ENCODE peak calls at places on chromosomes 4 and X, in eight cellular contexts. Z is A549, M is upper lobe of left lung, W is stomach, U is GM12878, G is tibial nerve, J is SK-N-SH, C is H1. Y is an unnamed sample.

GRCh38 chr4:8886625-8887406 is 15.2 kb upstream of the HMX1 start:
- DNase-seq in Z (no peak), M (no peak), W (no peak), U (no peak), G (no peak), J (no peak), C (no peak), Y (no peak)

GRCh38 chrX:15956684-15957083 is 102.1 kb upstream of the AP1S2 start:
- DNase-seq in Z (no peak), M (no peak), W (no peak), U (no peak), G (no peak), J (no peak), C (no peak), Y (no peak)

GRCh38 chr4:1569461-1570151 is 114.5 kb downstream of the FAM53A start:
- DNase-seq in Z (no peak), M (no peak), W (no peak), U (no peak), G (no peak), J (no peak), C (no peak), Y (no peak)

GRCh38 chr4:85672116-85672515 is 197.2 kb downstream of the ARHGAP24 start:
- DNase-seq in Z (no peak), M (no peak), W (no peak), U (no peak), G (no peak), J (no peak), C (no peak), Y (no peak)

GRCh38 chr4:1048781-1049590 is 37.6 kb downstream of the FGFRL1 start:
- DNase-seq in Z (no peak), M (no peak), W (no peak), U (no peak), G (no peak), J (peak; percentile 24), C (peak; percentile 40), Y (no peak)

GRCh38 chr4:94636004-94636403 is 121.8 kb upstream of the BMPR1B start:
- DNase-seq in Z (no peak), M (no peak), W (no peak), U (no peak), G (no peak), J (no peak), C (no peak), Y (no peak)

GRCh38 chr4:54539500-54540029 is 118.2 kb upstream of the KIT start:
- DNase-seq in Z (peak; percentile 6), M (peak; percentile 42), W (peak; percentile 74), U (no peak), G (no peak), J (peak; percentile 87), C (peak; percentile 78), Y (peak; percentile 54)

GRCh38 chrX:72230290-72230689 is 8.5 kb downstream of the ERCC6L start:
- DNase-seq in Z (no peak), M (no peak), W (no peak), U (no peak), G (no peak), J (no peak), C (no peak), Y (no peak)

GRCh38 chr4:126851391-126851790 is 781.4 kb upstream of the INTU start:
- DNase-seq in Z (no peak), M (no peak), W (no peak), U (no peak), G (no peak), J (no peak), C (no peak), Y (no peak)

GRCh38 chrX:102067966-102068723 is 57.3 kb upstream of the TCEAL2 start:
- DNase-seq in Z (peak; percentile 4), M (no peak), W (no peak), U (peak; percentile 1), G (peak; percentile 36), J (peak; percentile 10), C (no peak), Y (no peak)

DNA sequence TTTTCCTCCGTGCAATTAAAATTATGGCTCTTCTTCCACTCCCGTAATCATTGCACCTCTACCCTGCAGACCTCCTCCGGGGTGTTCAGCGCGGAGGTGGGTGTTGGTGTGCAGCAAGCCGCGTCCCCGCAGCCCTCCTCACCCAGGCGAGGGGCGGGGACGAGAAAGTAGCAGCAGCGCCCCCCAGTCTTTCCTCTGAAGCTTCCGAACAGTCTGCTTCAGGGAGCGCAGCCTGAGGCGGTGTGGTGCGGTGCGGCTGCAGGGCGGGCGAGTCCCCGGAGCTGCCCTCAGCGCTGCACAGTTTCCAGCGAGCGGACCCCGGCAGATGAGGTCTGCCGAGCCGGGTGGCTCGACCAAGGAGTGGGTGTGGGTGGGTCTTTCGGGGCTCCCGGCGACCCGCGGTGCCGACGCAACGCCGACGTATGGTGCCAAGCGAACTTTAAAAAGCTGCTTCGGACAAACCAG is at the start of gene FRAS1:
- DNase-seq in Z (peak; percentile 17), M (peak; percentile 22), W (no peak), U (no peak), G (no peak), J (peak; percentile 73), C (peak; percentile 76), Y (peak; percentile 18)
- TF ChIP-seq CTCF in Z (peak; percentile 14), M (no peak), W (no peak), U (no peak), G (no peak), J (peak; percentile 44), C (no peak), Y (no peak)

GRCh38 chrX:149495573-149496071 is 9.5 kb downstream of the IDS start:
- DNase-seq in Z (peak; percentile 69), M (no peak), W (no peak), U (no peak), G (no peak), J (no peak), C (no peak), Y (no peak)

GRCh38 chrX:149498767-149499166 is 6.3 kb downstream of the IDS start:
- DNase-seq in Z (no peak), M (no peak), W (no peak), U (no peak), G (no peak), J (no peak), C (no peak), Y (no peak)

GRCh38 chrX:149497054-149497453 is 8.1 kb downstream of the IDS start:
- DNase-seq in Z (no peak), M (no peak), W (no peak), U (no peak), G (no peak), J (no peak), C (no peak), Y (no peak)

GRCh38 chrX:149499766-149500165 is 5.3 kb downstream of the IDS start:
- DNase-seq in Z (no peak), M (no peak), W (no peak), U (no peak), G (no peak), J (no peak), C (no peak), Y (no peak)

GRCh38 chrX:149497626-149498025 is 7.5 kb downstream of the IDS start:
- DNase-seq in Z (no peak), M (no peak), W (no peak), U (no peak), G (no peak), J (no peak), C (no peak), Y (no peak)
- TF ChIP-seq EP300 in Z (no peak), M (no peak), W (no peak), U (no peak), G (no peak), J (no peak), C (no peak), Y (no peak)

DNA sequence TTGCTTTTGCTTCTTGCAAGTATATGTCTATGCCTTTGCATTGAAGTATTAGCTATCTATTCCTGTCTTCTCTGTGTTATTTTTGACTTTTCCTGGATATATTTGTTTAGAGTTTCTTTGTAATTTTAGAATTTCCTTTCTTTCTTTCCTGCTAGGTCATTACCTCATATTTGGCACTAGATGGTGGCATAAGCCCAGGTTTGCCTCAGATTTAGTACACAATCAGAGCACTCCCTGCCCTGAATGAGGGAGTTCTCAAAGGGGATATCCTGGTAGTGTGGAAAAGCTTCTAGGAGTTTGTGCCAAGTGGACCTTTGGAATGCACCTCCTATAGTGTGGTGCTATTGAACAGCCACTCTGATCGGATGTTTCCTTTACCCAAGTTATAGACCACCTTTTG is 181.6 kb downstream of the UGT8 start:
- DNase-seq in Z (no peak), M (no peak), W (no peak), U (no peak), G (no peak), J (peak; percentile 1), C (no peak), Y (no peak)
- TF ChIP-seq CTCF in Z (no peak), M (no peak), W (no peak), U (peak; percentile 25), G (peak; percentile 22), J (peak; percentile 49), C (peak; percentile 60), Y (peak; percentile 23)

GRCh38 chr4:109355835-109356234 is 53.4 kb upstream of the COL25A1 start:
- DNase-seq in Z (no peak), M (no peak), W (no peak), U (no peak), G (no peak), J (no peak), C (no peak), Y (no peak)
- TF ChIP-seq EP300 in Z (no peak), M (no peak), W (no peak), U (no peak), G (no peak), J (no peak), C (no peak), Y (no peak)